ENCODE peak calls at places on chromosomes 12 and 14, in nine cellular contexts. X, G, P, J, F, S, N, E and R are unnamed samples.

GRCh38 chr12:5047094-5047493 is 3.4 kb downstream of the KCNA5 start:
- DNase-seq in J (no peak), X (peak), G (no peak), S (no peak), F (no peak), N (no peak), E (no peak), P (peak), R (no peak)

GRCh38 chr14:99769123-99769522 is 24.1 kb upstream of the EML1 start:
- DNase-seq in E (no peak), X (no peak), G (no peak), N (no peak), S (no peak), J (no peak), F (no peak), P (no peak), R (no peak)

GRCh38 chr12:12503384-12504078 is 59.1 kb downstream of the DUSP16 start:
- DNase-seq in X (no peak), P (no peak), G (peak), S (no peak), E (no peak), F (no peak), J (no peak), N (no peak), R (no peak)

GRCh38 chr14:86321151-86321550 is 791.2 kb downstream of the FLRT2 start:
- DNase-seq in F (no peak), G (no peak), J (no peak), X (no peak), N (no peak), P (no peak), S (no peak), E (no peak), R (no peak)

GRCh38 chr14:23101213-23101970 is 3.4 kb downstream of the CIROP start:
- DNase-seq in X (no peak), F (no peak), G (no peak), P (peak), N (no peak), J (no peak), E (no peak), S (no peak), R (no peak)

GRCh38 chr14:92135269-92135668 is 13.5 kb downstream of the CPSF2 start:
- DNase-seq in J (peak), E (peak), G (no peak), X (no peak), S (no peak), P (no peak), N (peak), F (no peak), R (peak)

GRCh38 chr14:73180385-73180805 is 44.1 kb downstream of the PSEN1 start:
- DNase-seq in P (no peak), E (peak), X (no peak), S (no peak), J (no peak), F (no peak), G (no peak), N (peak), R (no peak)

GRCh38 chr12:96425321-96425720 is 25.1 kb upstream of the CDK17 start:
- DNase-seq in X (no peak), G (no peak), N (peak), F (no peak), P (no peak), S (no peak), J (no peak), E (peak), R (no peak)

GRCh38 chr14:78885884-78886283 is 715.7 kb downstream of the NRXN3 start:
- DNase-seq in N (no peak), J (no peak), E (no peak), F (no peak), X (no peak), G (no peak), P (no peak), S (no peak), R (no peak)

GRCh38 chr12:105920161-105920684 is 218.5 kb downstream of the NUAK1 start:
- DNase-seq in F (no peak), E (no peak), X (peak), J (no peak), P (no peak), G (no peak), N (no peak), S (no peak), R (no peak)

GRCh38 chr12:25935355-25936144 is 22.9 kb upstream of the RASSF8 start:
- DNase-seq in S (no peak), F (no peak), E (no peak), N (no peak), G (no peak), P (no peak), J (no peak), X (no peak), R (no peak)

GRCh38 chr12:38903596-38903995 is 1.8 kb downstream of the CPNE8 start:
- DNase-seq in G (no peak), S (no peak), F (no peak), E (no peak), X (no peak), N (no peak), J (no peak), P (no peak), R (no peak)

GRCh38 chr12:38906482-38907170 is 1.2 kb upstream of the CPNE8 start:
- DNase-seq in G (peak), J (peak), X (peak), P (peak), F (peak), S (peak), N (peak), E (peak), R (peak)

GRCh38 chr12:38904932-38905479 is 385 bp downstream of the CPNE8 start:
- DNase-seq in X (peak), F (peak), P (peak), G (peak), S (peak), E (no peak), J (peak), N (peak), R (no peak)

GRCh38 chr12:38907171-38907923 is 2.0 kb upstream of the CPNE8 start:
- DNase-seq in G (no peak), P (no peak), S (no peak), N (peak), E (no peak), J (no peak), X (no peak), F (no peak), R (no peak)

GRCh38 chr12:38905480-38906351 is at the start of gene CPNE8:
- DNase-seq in X (peak), N (peak), P (peak), F (peak), G (peak), E (no peak), J (peak), S (peak), R (no peak)
- H3K4me3 ChIP-seq in X (peak), N (peak), P (peak), F (peak), G (peak), E (peak), J (peak), S (peak), R (peak)

GRCh38 chr12:68613209-68613904 is 2.7 kb downstream of the RAP1B start:
- DNase-seq in N (no peak), F (no peak), X (no peak), E (no peak), P (no peak), J (no peak), G (no peak), S (no peak), R (peak)

GRCh38 chr12:68612675-68613074 is 2.0 kb downstream of the RAP1B start:
- DNase-seq in G (no peak), J (no peak), X (no peak), S (no peak), F (no peak), N (no peak), E (no peak), P (no peak), R (no peak)

GRCh38 chr12:68612245-68612644 is 1.5 kb downstream of the RAP1B start:
- DNase-seq in P (no peak), S (no peak), G (no peak), E (no peak), N (peak), F (no peak), J (no peak), X (no peak), R (no peak)

GRCh38 chr12:68614772-68615171 is 4.1 kb downstream of the RAP1B start:
- DNase-seq in E (no peak), J (no peak), P (no peak), S (no peak), F (no peak), N (no peak), G (no peak), X (no peak), R (no peak)

DNA sequence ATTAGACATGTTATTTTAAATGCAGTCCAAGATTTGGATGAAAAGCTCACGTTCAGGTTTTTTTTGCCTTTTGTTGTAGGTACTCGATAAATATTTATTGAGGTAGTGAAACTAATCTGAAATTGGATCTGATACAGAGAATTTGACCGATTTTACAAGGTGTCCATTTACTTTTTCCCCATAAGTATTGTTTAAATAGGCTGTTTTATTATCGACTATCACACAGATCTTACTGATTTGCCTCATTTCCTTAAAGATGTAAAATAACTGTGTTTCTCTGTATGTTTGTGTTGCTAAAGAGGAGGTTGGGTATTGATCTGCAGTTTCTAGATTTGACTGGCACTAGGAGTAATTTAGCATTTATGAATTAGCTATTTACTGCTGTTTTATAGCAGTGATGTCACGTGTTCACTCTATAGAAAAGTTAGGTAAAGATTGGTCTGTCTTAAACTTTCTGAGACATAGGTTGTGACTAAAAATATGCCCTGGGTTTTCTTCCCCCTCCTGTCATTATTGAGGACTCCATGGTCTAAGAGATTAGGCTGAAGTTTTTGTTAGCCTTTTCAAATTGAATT is 3.5 kb downstream of the RAP1B start:
- DNase-seq in X (no peak), P (no peak), F (no peak), N (no peak), E (no peak), J (no peak), S (no peak), G (no peak), R (no peak)
- H3K4me3 ChIP-seq in X (no peak), P (peak), F (no peak), N (no peak), E (peak), J (no peak), S (peak), G (peak), R (no peak)

GRCh38 chr12:109997393-109997792 is 1.2 kb upstream of the GIT2 start:
- DNase-seq in J (no peak), X (no peak), S (no peak), N (no peak), E (no peak), G (no peak), F (no peak), P (no peak), R (no peak)

GRCh38 chr12:109996483-109996853 is 300 bp upstream of the GIT2 start:
- DNase-seq in N (no peak), F (no peak), X (no peak), S (no peak), E (no peak), J (no peak), P (no peak), G (no peak), R (no peak)

GRCh38 chr12:109994262-109995175 is 1.6 kb downstream of the GIT2 start:
- DNase-seq in P (no peak), X (no peak), N (no peak), E (no peak), G (no peak), F (no peak), S (no peak), J (no peak), R (peak)

GRCh38 chr12:109995703-109996482 is at the start of gene GIT2:
- DNase-seq in P (peak), F (peak), X (peak), E (peak), G (peak), S (peak), N (peak), J (peak), R (peak)

GRCh38 chr12:109995366-109995702 is 834 bp downstream of the GIT2 start:
- DNase-seq in P (no peak), E (no peak), S (no peak), N (no peak), G (no peak), J (no peak), X (no peak), F (no peak), R (no peak)
- H3K4me3 ChIP-seq in P (peak), E (peak), S (peak), N (peak), G (peak), J (peak), X (peak), F (peak), R (peak)

GRCh38 chr14:69769623-69770022 is 2.7 kb downstream of the SRSF5 start:
- DNase-seq in P (no peak), X (no peak), S (no peak), E (no peak), J (no peak), N (no peak), G (no peak), F (no peak), R (no peak)

GRCh38 chr14:69770559-69770958 is 3.6 kb downstream of the SRSF5 start:
- DNase-seq in X (no peak), S (no peak), N (no peak), J (no peak), E (no peak), P (no peak), G (no peak), F (no peak), R (no peak)

GRCh38 chr14:69766984-69767368 is at the start of gene SRSF5:
- DNase-seq in J (peak), F (peak), G (peak), E (peak), P (peak), S (peak), X (peak), N (peak), R (peak)

GRCh38 chr14:69767369-69767999 is 542 bp downstream of the SRSF5 start:
- DNase-seq in P (peak), F (peak), E (peak), J (peak), S (peak), N (peak), X (peak), G (peak), R (peak)

GRCh38 chr14:69768873-69769272 is 1.9 kb downstream of the SRSF5 start:
- DNase-seq in F (no peak), X (no peak), J (no peak), E (no peak), S (no peak), G (no peak), P (no peak), N (peak), R (no peak)
- H3K4me3 ChIP-seq in F (no peak), X (peak), J (peak), E (peak), S (peak), G (peak), P (peak), N (peak), R (no peak)

GRCh38 chr14:74349757-74350156 is 1.5 kb downstream of the VRTN start:
- DNase-seq in X (no peak), J (no peak), N (no peak), F (no peak), S (no peak), P (no peak), G (no peak), E (no peak), R (no peak)
- H3K4me3 ChIP-seq in X (no peak), J (no peak), N (no peak), F (no peak), S (no peak), P (no peak), G (no peak), E (no peak), R (no peak)

GRCh38 chr12:53973093-53974042 is at the start of gene HOXC11:
- DNase-seq in E (no peak), J (no peak), P (no peak), G (no peak), X (no peak), F (no peak), N (no peak), S (peak), R (no peak)

GRCh38 chr12:53975019-53975815 is 463 bp upstream of the HOTAIR start:
- DNase-seq in S (peak), X (no peak), G (no peak), J (no peak), N (no peak), E (no peak), F (no peak), P (no peak), R (no peak)

GRCh38 chr12:53975816-53976152 is 1.0 kb upstream of the HOTAIR start:
- DNase-seq in G (no peak), F (no peak), P (no peak), X (no peak), E (no peak), N (no peak), J (no peak), S (no peak), R (no peak)

GRCh38 chr12:53972722-53973092 is 219 bp upstream of the HOXC11 start:
- DNase-seq in G (no peak), F (no peak), E (no peak), X (no peak), S (no peak), J (no peak), N (no peak), P (no peak), R (no peak)

DNA sequence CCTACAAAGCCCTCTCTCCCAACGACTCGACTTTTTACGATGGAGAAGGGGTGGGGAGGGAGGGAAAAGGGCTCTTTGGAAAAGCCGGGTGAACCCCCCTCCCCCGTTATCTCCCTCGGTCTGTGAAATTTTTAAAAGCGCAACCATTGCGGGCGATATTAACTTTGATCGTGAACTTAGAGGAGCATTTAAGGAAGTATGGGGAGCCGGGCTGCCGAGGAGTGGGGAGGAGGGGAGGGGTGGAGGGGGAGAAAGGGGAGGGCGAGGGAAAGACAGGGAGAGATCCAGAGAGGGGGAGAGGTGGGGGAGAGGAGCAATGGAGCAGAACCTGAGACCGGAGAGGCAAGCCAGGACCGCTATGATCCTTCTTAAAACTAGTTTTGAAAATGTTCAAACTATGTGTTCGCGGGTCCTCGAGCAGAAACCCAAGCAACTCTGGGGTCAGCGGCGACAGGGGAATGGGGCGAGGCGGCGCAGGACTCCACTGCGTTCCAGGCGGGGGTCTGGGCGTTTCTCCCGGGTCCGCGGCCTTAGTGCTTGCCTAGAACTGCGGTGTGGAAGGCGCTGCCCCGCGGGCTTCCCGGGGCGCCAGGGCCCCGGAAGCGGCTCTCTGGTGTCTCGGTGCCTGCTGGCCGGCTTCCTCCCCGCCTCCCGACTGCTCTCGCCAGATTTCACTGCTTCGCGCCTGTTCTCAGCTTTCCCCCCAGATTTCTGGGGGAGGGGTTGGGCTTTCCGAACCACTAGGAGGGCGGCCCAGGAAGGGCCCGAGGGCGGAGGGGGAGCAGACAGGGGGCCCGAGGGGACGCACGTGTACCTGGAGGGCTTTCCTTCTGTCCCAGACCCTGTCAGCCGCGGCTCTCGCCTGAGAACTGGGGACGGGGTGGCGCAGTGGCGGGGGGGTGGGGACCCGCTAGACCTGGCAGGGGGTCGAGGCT is at the start of gene HOTAIR:
- DNase-seq in E (no peak), G (peak), P (no peak), X (no peak), S (peak), F (no peak), J (peak), N (no peak), R (no peak)
- H3K4me3 ChIP-seq in E (no peak), G (peak), P (peak), X (peak), S (no peak), F (no peak), J (peak), N (peak), R (peak)

DNA sequence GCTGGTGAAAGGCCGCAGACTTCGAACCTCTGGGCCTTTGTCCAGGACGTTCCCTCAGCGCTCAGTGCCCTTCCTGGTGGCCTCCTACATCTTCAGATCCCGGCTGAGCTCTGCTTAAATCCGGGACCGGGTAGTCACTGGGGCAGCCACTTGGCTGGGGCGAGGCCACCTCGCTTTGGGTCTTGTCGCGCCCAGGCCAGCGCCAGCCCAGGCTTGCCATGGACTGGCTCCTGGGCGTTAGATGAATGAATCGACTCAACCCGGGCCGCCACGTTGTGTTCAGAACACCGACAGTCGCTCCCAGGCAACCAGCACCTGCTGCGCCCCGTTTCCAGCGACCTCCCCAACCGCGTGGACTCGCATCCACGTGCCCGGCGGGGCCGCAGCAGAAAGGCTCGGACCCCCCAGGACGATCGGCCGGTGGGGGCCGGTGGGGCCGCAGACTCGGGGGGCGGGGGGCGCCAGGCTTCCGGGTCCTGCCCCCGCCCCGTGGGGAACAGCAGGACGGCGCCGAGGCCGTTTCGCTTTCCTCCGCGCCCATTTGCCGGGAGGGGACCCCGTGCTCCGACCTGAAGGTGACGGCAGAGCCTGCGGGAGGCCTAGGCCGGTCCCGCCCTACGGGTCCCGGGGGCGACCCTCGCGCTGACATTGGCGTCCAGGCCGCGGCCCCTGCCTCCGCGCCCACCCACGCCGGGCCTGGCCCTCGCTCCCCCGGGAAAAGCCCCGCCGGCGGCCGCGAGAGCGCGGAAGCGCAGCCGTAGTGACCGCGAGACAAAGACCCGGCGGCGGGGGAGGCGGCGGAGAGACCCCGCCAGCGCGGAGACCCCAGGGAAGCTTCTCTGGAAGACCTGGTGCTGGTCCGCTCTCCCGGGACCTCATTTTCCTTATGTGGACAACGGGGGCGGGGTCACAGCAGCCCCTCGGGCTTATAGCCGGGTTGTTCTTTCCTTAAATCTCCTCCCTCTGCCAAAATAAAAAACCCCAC is 37.3 kb upstream of the RCOR1 start:
- DNase-seq in F (peak), E (no peak), X (peak), S (peak), P (no peak), N (no peak), J (no peak), G (peak), R (no peak)
- H3K4me3 ChIP-seq in F (peak), E (peak), X (peak), S (peak), P (peak), N (peak), J (no peak), G (peak), R (no peak)